ENCODE peak calls at places on chromosomes 2 and 18, in nine cellular contexts. D is T-cell; R is PC-3; Z is osteoblast; I is stimulated activated CD8-positive, alpha-beta memory T cell treated with anti-CD3 and anti-CD28 coated beads, Interleukin-15, amount 100 ng/mL, for 24 hours; N is sciatic nerve; L is neural progenitor cell; F is T-helper 2 cell; M is activated T-cell treated with anti-CD3 and anti-CD28 coated beads, Interleukin-2, amount 50 U/mL, for 1 hour. W is an unnamed sample.
A peak's percentile ranks its signal among the peaks of the same experiment; 100 is the strongest.

GRCh38 chr2:128520340-128520739 is 201.7 kb upstream of the HS6ST1 start:
- DNase-seq in L (no peak), D (no peak), M (no peak), R (no peak), I (no peak), F (no peak), Z (no peak), N (no peak), W (no peak)

GRCh38 chr2:67797801-67798535 is 264.8 kb downstream of the C1D start:
- DNase-seq in L (peak; percentile 15), N (no peak), Z (peak; percentile 64), R (peak; percentile 34), D (no peak), F (no peak), I (no peak), M (no peak), W (no peak)

GRCh38 chr18:657311-657997 is at the start of gene TYMS:
- DNase-seq in M (peak; percentile 37), D (no peak), I (peak; percentile 19), R (peak; percentile 84), N (no peak), F (peak; percentile 79), Z (peak; percentile 89), L (peak; percentile 86), W (no peak)

GRCh38 chr18:22394428-22394827 is 23.3 kb downstream of the CTAGE1 start:
- DNase-seq in F (no peak), M (no peak), D (no peak), Z (no peak), R (no peak), I (no peak), N (no peak), L (no peak), W (no peak)

GRCh38 chr2:162172802-162173201 is 20.8 kb upstream of the GCG start:
- DNase-seq in M (no peak), N (no peak), I (no peak), F (no peak), R (no peak), D (no peak), Z (no peak), L (no peak), W (no peak)

GRCh38 chr2:75099521-75099922 is 99.8 kb downstream of the TACR1 start:
- DNase-seq in F (no peak), R (peak; percentile 77), M (no peak), Z (no peak), I (no peak), D (no peak), L (no peak), N (no peak), W (no peak)

GRCh38 chr2:176152350-176153181 is 1.2 kb downstream of the HOXD4 start:
- DNase-seq in L (no peak), M (no peak), R (no peak), D (no peak), Z (no peak), N (no peak), F (no peak), I (no peak), W (no peak)

GRCh38 chr2:20917724-20918572 is 95.0 kb upstream of the LDAH start:
- DNase-seq in M (no peak), I (no peak), Z (peak; percentile 83), N (no peak), L (peak; percentile 18), D (no peak), R (peak; percentile 10), F (no peak), W (no peak)

GRCh38 chr2:40343904-40344303 is 108.0 kb downstream of the SLC8A1 start:
- DNase-seq in F (no peak), N (no peak), Z (peak; percentile 14), I (no peak), L (no peak), R (peak; percentile 30), D (no peak), M (no peak), W (no peak)

GRCh38 chr2:28045676-28046351 is 155.3 kb downstream of the BABAM2 start:
- DNase-seq in L (no peak), F (no peak), D (no peak), R (peak; percentile 69), N (no peak), Z (no peak), I (no peak), M (no peak), W (no peak)

GRCh38 chr2:14632133-14632936 is at the start of gene LRATD1:
- DNase-seq in F (peak; percentile 19), D (no peak), R (peak; percentile 93), L (peak; percentile 98), Z (peak; percentile 94), M (no peak), I (no peak), N (peak; percentile 81), W (peak; percentile 51)

GRCh38 chr2:121664086-121664485 is 14.8 kb upstream of the CLASP1 start:
- DNase-seq in M (no peak), D (no peak), I (no peak), F (no peak), R (peak; percentile 77), N (no peak), L (no peak), Z (no peak), W (no peak)

GRCh38 chr2:226524381-226524843 is 275.2 kb downstream of the IRS1 start:
- DNase-seq in L (no peak), I (no peak), F (no peak), N (no peak), R (no peak), Z (no peak), M (no peak), D (no peak), W (no peak)

GRCh38 chr2:21890041-21890440 is 766.3 kb downstream of the TDRD15 start:
- DNase-seq in F (no peak), R (no peak), D (no peak), L (no peak), M (no peak), Z (no peak), I (no peak), N (no peak), W (no peak)

GRCh38 chr2:23566236-23567142 is 181.5 kb downstream of the KLHL29 start:
- DNase-seq in Z (peak; percentile 91), N (no peak), M (peak; percentile 32), I (no peak), L (peak; percentile 55), D (no peak), R (peak; percentile 45), F (peak; percentile 20), W (no peak)

GRCh38 chr2:189444322-189444721 is 3.0 kb downstream of the WDR75 start:
- DNase-seq in D (no peak), F (peak; percentile 29), L (no peak), I (no peak), R (no peak), Z (no peak), N (no peak), M (no peak), W (no peak)

GRCh38 chr18:25686960-25687520 is 335.1 kb upstream of the ZNF521 start:
- DNase-seq in N (no peak), D (no peak), M (no peak), F (no peak), L (no peak), Z (no peak), R (no peak), I (no peak), W (no peak)

GRCh38 chr2:190408538-190409271 is 550 bp downstream of the MFSD6 start:
- DNase-seq in F (peak; percentile 88), L (peak; percentile 51), I (peak; percentile 28), Z (peak; percentile 91), D (peak; percentile 75), M (peak; percentile 83), N (peak; percentile 73), R (peak; percentile 44), W (no peak)

GRCh38 chr2:189155795-189156194 is 23.8 kb downstream of the COL5A2 start:
- DNase-seq in N (no peak), M (no peak), Z (no peak), D (no peak), R (no peak), L (no peak), F (no peak), I (no peak), W (no peak)

GRCh38 chr2:196718796-196719564 is 79.5 kb downstream of the CCDC150 start:
- DNase-seq in N (peak; percentile 68), M (no peak), I (no peak), D (no peak), R (peak; percentile 4), L (peak; percentile 53), F (no peak), Z (peak; percentile 52), W (no peak)

GRCh38 chr2:46812381-46813024 is 103.1 kb downstream of the MCFD2 start:
- DNase-seq in Z (peak; percentile 93), M (no peak), N (peak; percentile 82), I (no peak), F (no peak), L (peak; percentile 48), R (peak; percentile 57), D (no peak), W (peak; percentile 63)

GRCh38 chr2:69961496-69961895 is at the start of gene ASPRV1:
- DNase-seq in F (no peak), Z (no peak), R (no peak), N (no peak), D (no peak), L (no peak), I (no peak), M (no peak), W (no peak)